ENCODE peak calls at places on chromosome 20, in four cellular contexts. X is lower lobe of right lung, P is MM.1S, N is PC-9. E is an unnamed sample. For H3K36me3, the result is how much of the 10 kb centered on the place peaks cover.

GRCh38 chr20:37279820-37280219 is 9.6 kb upstream of the MANBAL start:
- DNase-seq in X (no peak), P (no peak), N (no peak), E (no peak)

GRCh38 chr20:44188752-44189151 is 1.8 kb upstream of the JPH2 start:
- DNase-seq in X (no peak), N (no peak), P (no peak), E (no peak)

GRCh38 chr20:461254-462198 is 807 bp downstream of the TBC1D20 start:
- DNase-seq in X (peak), P (peak), N (peak), E (peak)

GRCh38 chr20:32570401-32571190 is 14.5 kb downstream of the NOL4L start:
- DNase-seq in P (no peak), X (no peak), N (peak), E (no peak)

GRCh38 chr20:38730167-38730988 is 6.1 kb downstream of the SLC32A1 start:
- DNase-seq in X (no peak), P (no peak), N (no peak), E (peak)

GRCh38 chr20:50577175-50578018 is 67.2 kb downstream of the PTPN1 start:
- DNase-seq in P (no peak), N (no peak), X (peak), E (no peak)

GRCh38 chr20:39829713-39830112 is 859.3 kb downstream of the MAFB start:
- DNase-seq in N (no peak), X (no peak), P (peak), E (no peak)

GRCh38 chr20:1968958-1969357 is 24.9 kb downstream of the PDYN start:
- DNase-seq in N (no peak), X (no peak), P (no peak), E (peak)

GRCh38 chr20:17749979-17750721 is 50.4 kb downstream of the BANF2 start:
- DNase-seq in N (no peak), X (peak), P (no peak), E (no peak)

GRCh38 chr20:47373206-47373722 is 16.8 kb upstream of the ZMYND8 start:
- DNase-seq in N (no peak), X (no peak), P (no peak), E (no peak)

GRCh38 chr20:47370850-47371782 is 14.6 kb upstream of the ZMYND8 start:
- DNase-seq in X (peak), N (no peak), P (no peak), E (no peak)

GRCh38 chr20:47370214-47370613 is 13.7 kb upstream of the ZMYND8 start:
- DNase-seq in N (no peak), X (peak), P (no peak), E (no peak)

GRCh38 chr20:47365023-47365764 is 8.7 kb upstream of the ZMYND8 start:
- DNase-seq in X (no peak), N (no peak), P (no peak), E (no peak)

GRCh38 chr20:47368301-47368700 is 11.8 kb upstream of the ZMYND8 start:
- DNase-seq in X (no peak), N (no peak), P (no peak), E (no peak)
- H3K27ac ChIP-seq in X (no peak), N (no peak), P (no peak), E (no peak)

GRCh38 chr20:58374027-58374850 is 14.8 kb upstream of the VAPB start:
- DNase-seq in X (peak), N (no peak), P (no peak), E (no peak)
- H3K4me3 ChIP-seq in X (no peak), N (no peak), P (no peak), E (no peak)

GRCh38 chr20:62805365-62805710 is 703 bp downstream of the OGFR start:
- DNase-seq in X (no peak), P (no peak), N (no peak), E (no peak)
- H3K36me3 ChIP-seq in X (under half), P (under half), N (under half), E (under half)

DNA sequence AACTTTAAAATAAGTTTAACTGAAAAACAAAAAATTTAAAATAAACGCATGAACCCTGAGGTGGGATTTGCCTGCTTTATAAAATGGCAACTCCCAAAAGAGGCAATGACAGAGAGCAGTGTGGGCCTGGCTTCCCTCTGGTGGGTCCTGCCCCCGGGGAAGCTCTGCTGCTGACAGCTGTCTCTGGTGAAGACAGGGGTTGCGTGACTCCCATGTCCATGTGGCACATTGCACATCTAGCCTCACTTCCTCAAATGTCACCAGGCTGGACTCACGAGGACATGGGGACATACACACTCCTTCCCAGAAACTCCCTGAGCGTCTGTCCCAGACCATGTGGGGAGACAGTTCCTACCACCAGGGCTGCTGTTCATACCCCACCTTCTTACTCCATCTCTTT is 66.2 kb downstream of the ABHD12 start:
- DNase-seq in X (peak), N (no peak), P (no peak), E (no peak)
- H3K27ac ChIP-seq in X (no peak), N (no peak), P (no peak), E (no peak)

DNA sequence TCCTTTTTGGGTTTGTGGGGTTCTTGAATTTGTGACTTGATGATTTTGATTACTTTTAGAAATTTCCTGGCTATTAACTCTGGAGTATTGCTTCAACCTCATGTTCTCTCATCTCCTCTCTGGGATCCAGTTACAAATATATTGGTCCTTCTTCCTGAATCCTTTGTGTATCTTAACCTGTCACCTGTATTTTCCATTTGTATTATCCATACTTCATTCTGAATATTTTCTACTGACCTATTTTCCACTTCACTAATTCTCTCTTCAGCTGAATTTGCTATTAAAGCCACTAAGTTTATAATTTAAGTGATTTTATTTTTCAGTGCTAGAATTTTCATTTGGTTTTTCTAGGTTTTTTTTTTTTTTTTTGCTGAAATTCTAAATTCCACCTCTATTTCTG is 6.4 kb upstream of the BHLHE23 start:
- DNase-seq in P (no peak), N (no peak), X (no peak), E (no peak)
- H3K4me3 ChIP-seq in P (no peak), N (no peak), X (no peak), E (no peak)

DNA sequence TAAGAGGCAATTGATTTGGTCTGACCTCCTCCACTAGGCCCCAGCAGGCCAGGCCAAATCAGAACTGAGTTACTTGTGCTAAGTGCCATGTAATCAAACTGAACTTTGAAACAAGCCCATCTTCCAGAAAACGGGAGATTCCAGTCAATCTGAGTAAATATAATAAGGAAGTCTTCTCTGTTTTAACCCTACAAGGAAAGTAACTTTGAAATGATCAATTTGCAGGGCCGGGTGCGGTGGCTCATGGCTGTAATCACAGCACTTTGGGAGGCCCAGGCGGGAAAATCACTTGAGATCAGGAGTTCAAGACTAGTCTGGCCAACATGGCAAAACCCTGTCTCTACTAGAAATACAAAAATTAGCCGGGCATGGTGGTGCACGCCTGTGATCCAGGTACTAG is 2.0 kb upstream of the SHLD1 start:
- DNase-seq in X (no peak), P (no peak), N (no peak), E (no peak)
- H3K36me3 ChIP-seq in X (under half), P (under half), N (under half), E (under half)

GRCh38 chr20:3678893-3679720 is 2.7 kb downstream of the ADAM33 start:
- DNase-seq in P (no peak), N (no peak), X (no peak), E (no peak)
- H3K27ac ChIP-seq in P (no peak), N (no peak), X (peak), E (no peak)

GRCh38 chr20:53865905-53866786 is 204.2 kb downstream of the BCAS1 start:
- DNase-seq in X (no peak), N (peak), P (no peak), E (peak)
- H3K4me3 ChIP-seq in X (peak), N (peak), P (peak), E (peak)

E was measured in WERI-Rb-1.